ENCODE peak calls at places on chromosomes 3 and 15, in ten cellular contexts. A is suprapubic skin; S is ELR; Q is A549; D is nephron progenitor cell; G is choroid plexus epithelial cell; B is GOT3; C is head of caudate nucleus; H is activated gamma-delta T cell treated with anti-CD3 and anti-CD28 coated beads, Interleukin-2, amount 50 U/mL, for 16 hours; U is ACHN. J is an unnamed sample.

GRCh38 chr3:194255252-194256039 is 95.7 kb downstream of the CPN2 start:
- DNase-seq in A (peak; percentile 88), S (no peak), Q (no peak), D (peak; percentile 33), G (peak; percentile 27), B (no peak), C (no peak), H (peak; percentile 24), U (no peak), J (no peak)

GRCh38 chr15:49625460-49626036 is 4.7 kb downstream of the DTWD1 start:
- DNase-seq in A (no peak), S (no peak), Q (no peak), D (no peak), G (no peak), B (no peak), C (no peak), H (no peak), U (no peak), J (no peak)

GRCh38 chr15:91803260-91803659 is 50.2 kb upstream of the SLCO3A1 start:
- DNase-seq in A (no peak), S (no peak), Q (no peak), D (no peak), G (no peak), B (no peak), C (no peak), H (no peak), U (no peak), J (no peak)

GRCh38 chr15:57752840-57753239 is 46.3 kb downstream of the POLR2M start:
- DNase-seq in A (no peak), S (no peak), Q (no peak), D (no peak), G (no peak), B (no peak), C (no peak), H (no peak), U (no peak), J (no peak)

GRCh38 chr3:99896482-99896881 is 78.8 kb downstream of the CMSS1 start:
- DNase-seq in A (no peak), S (peak; percentile 53), Q (no peak), D (no peak), G (no peak), B (no peak), C (no peak), H (no peak), U (no peak), J (no peak)

GRCh38 chr15:100836501-100836900 is 43.1 kb upstream of the ALDH1A3 start:
- DNase-seq in A (no peak), S (no peak), Q (no peak), D (no peak), G (no peak), B (no peak), C (no peak), H (no peak), U (no peak), J (no peak)

GRCh38 chr3:58116161-58116955 is 94.4 kb downstream of the DNASE1L3 start:
- DNase-seq in A (no peak), S (no peak), Q (no peak), D (no peak), G (no peak), B (no peak), C (no peak), H (peak; percentile 42), U (no peak), J (no peak)

GRCh38 chr15:77508541-77509505 is 88.1 kb downstream of the HMG20A start:
- DNase-seq in A (no peak), S (peak; percentile 11), Q (no peak), D (no peak), G (peak; percentile 63), B (no peak), C (peak; percentile 31), H (no peak), U (no peak), J (no peak)

GRCh38 chr3:13116426-13116825 is 43.2 kb upstream of the IQSEC1 start:
- DNase-seq in A (no peak), S (no peak), Q (no peak), D (no peak), G (no peak), B (no peak), C (no peak), H (no peak), U (no peak), J (no peak)